ENCODE peak calls at places on chromosome 9, in seven cellular contexts. H is CD4-positive, alpha-beta T cell; W is dermis blood vessel endothelial cell; X is Karpas-422; L is pancreas; S is ELR; A is activated naive CD4-positive, alpha-beta T cell treated with anti-CD3 and anti-CD28 coated beads, Interleukin-2, amount 10 ng/mL, durations not matched to agents 7 days and 5 days. O is an unnamed sample.

GRCh38 chr9:92492781-92493401 is 10.6 kb upstream of the ASPN start:
- DNase-seq in H (no peak), W (no peak), X (no peak), L (no peak), S (no peak), A (no peak), O (no peak)

GRCh38 chr9:121294866-121295661 is 27.1 kb downstream of the GSN start:
- DNase-seq in H (no peak), W (no peak), X (no peak), L (no peak), S (no peak), A (no peak), O (no peak)

GRCh38 chr9:12693141-12693540 is at the start of gene TYRP1:
- DNase-seq in H (no peak), W (no peak), X (no peak), L (no peak), S (no peak), A (no peak), O (no peak)

GRCh38 chr9:7053903-7054302 is 296.1 kb downstream of the KDM4C start:
- DNase-seq in H (no peak), W (no peak), X (no peak), L (no peak), S (no peak), A (no peak), O (no peak)

GRCh38 chr9:123434619-123435240 is 78.7 kb downstream of the CRB2 start:
- DNase-seq in H (no peak), W (peak; percentile 6), X (no peak), L (no peak), S (peak; percentile 19), A (no peak), O (no peak)

GRCh38 chr9:15718423-15718822 is 165.6 kb downstream of the CCDC171 start:
- DNase-seq in H (no peak), W (no peak), X (no peak), L (no peak), S (no peak), A (no peak), O (no peak)

GRCh38 chr9:87527211-87527916 is 29.7 kb downstream of the DAPK1 start:
- DNase-seq in H (no peak), W (peak; percentile 39), X (no peak), L (no peak), S (no peak), A (no peak), O (no peak)

GRCh38 chr9:35749515-35750255 is 598 bp downstream of the RGP1 start:
- DNase-seq in H (no peak), W (peak; percentile 65), X (peak; percentile 76), L (peak; percentile 53), S (peak; percentile 31), A (peak; percentile 78), O (no peak)

GRCh38 chr9:87123830-87124229 is 176.5 kb upstream of the GAS1 start:
- DNase-seq in H (no peak), W (no peak), X (no peak), L (no peak), S (no peak), A (no peak), O (no peak)